ENCODE peak calls at places on chromosomes 6 and 20, in six cellular contexts. W is H9, V is IMR-90, Q is mesenchymal stem cell, M is H1, G is trophoblast cell. O is an unnamed sample.

GRCh38 chr6:148285205-148285604 is 57.4 kb upstream of the SASH1 start:
- DNase-seq in W (no peak), V (no peak), Q (no peak), M (no peak), G (no peak), O (no peak)

GRCh38 chr6:128307671-128308070 is 212.7 kb downstream of the PTPRK start:
- DNase-seq in W (no peak), V (peak), Q (no peak), M (no peak), G (no peak), O (no peak)

GRCh38 chr20:43936805-43937204 is 22.2 kb downstream of the TOX2 start:
- DNase-seq in W (no peak), V (no peak), Q (no peak), M (no peak), G (no peak), O (no peak)

GRCh38 chr6:150971230-150971629 is 105.7 kb downstream of the MTHFD1L start:
- DNase-seq in W (no peak), V (no peak), Q (no peak), M (no peak), G (no peak), O (no peak)

GRCh38 chr6:41967312-41968287 is 26.0 kb upstream of the CCND3 start:
- DNase-seq in W (no peak), V (peak), Q (peak), M (no peak), G (peak), O (no peak)

GRCh38 chr6:54053893-54054391 is 57.3 kb upstream of the MLIP start:
- DNase-seq in W (no peak), V (peak), Q (peak), M (no peak), G (peak), O (no peak)

GRCh38 chr20:46801003-46801702 is 91.7 kb downstream of the SLC2A10 start:
- DNase-seq in W (no peak), V (no peak), Q (no peak), M (no peak), G (peak), O (no peak)

GRCh38 chr6:4258733-4259132 is 123.4 kb upstream of the ECI2 start:
- DNase-seq in W (no peak), V (no peak), Q (no peak), M (no peak), G (no peak), O (no peak)

GRCh38 chr6:113011803-113012202 is 664.7 kb downstream of the RFPL4B start:
- DNase-seq in W (no peak), V (peak), Q (no peak), M (no peak), G (no peak), O (no peak)

GRCh38 chr6:28335564-28336283 is at the start of gene ZSCAN31:
- DNase-seq in W (peak), V (peak), Q (peak), M (peak), G (peak), O (peak)

GRCh38 chr6:29477923-29478450 is 9.8 kb downstream of the MAS1L start:
- DNase-seq in W (no peak), V (no peak), Q (no peak), M (no peak), G (no peak), O (no peak)

GRCh38 chr6:109513571-109514071 is 30.6 kb upstream of the ZBTB24 start:
- DNase-seq in W (no peak), V (peak), Q (peak), M (peak), G (no peak), O (no peak)

GRCh38 chr6:134689676-134690447 is 260.0 kb downstream of the ALDH8A1 start:
- DNase-seq in W (no peak), V (no peak), Q (no peak), M (no peak), G (no peak), O (no peak)

GRCh38 chr20:52130406-52130805 is 61.2 kb downstream of the ZFP64 start:
- DNase-seq in W (no peak), V (peak), Q (peak), M (no peak), G (no peak), O (no peak)

GRCh38 chr6:150336299-150336698 is 32.5 kb upstream of the IYD start:
- DNase-seq in W (no peak), V (peak), Q (no peak), M (no peak), G (peak), O (peak)

GRCh38 chr20:44517454-44517853 is 4.4 kb downstream of the SERINC3 start:
- DNase-seq in W (no peak), V (no peak), Q (no peak), M (no peak), G (no peak), O (no peak)

GRCh38 chr6:20487669-20488375 is 46.4 kb upstream of the CDKAL1 start:
- DNase-seq in W (no peak), V (peak), Q (no peak), M (no peak), G (no peak), O (no peak)

GRCh38 chr6:130680118-130680517 is 147.1 kb upstream of the SMLR1 start:
- DNase-seq in W (no peak), V (peak), Q (no peak), M (no peak), G (no peak), O (no peak)

GRCh38 chr6:135851442-135852271 is at the start of gene PDE7B:
- DNase-seq in W (peak), V (peak), Q (peak), M (peak), G (peak), O (peak)

GRCh38 chr20:36085686-36086267 is 68.8 kb upstream of the EPB41L1 start:
- DNase-seq in W (peak), V (peak), Q (peak), M (no peak), G (peak), O (no peak)

GRCh38 chr6:145669627-145670034 is 65.7 kb downstream of the EPM2A start:
- DNase-seq in W (no peak), V (peak), Q (peak), M (no peak), G (no peak), O (no peak)

GRCh38 chr20:32455901-32456701 is 98.0 kb downstream of the ASXL1 start:
- DNase-seq in W (no peak), V (no peak), Q (no peak), M (no peak), G (no peak), O (no peak)

GRCh38 chr6:109477725-109478124 is 5.3 kb downstream of the ZBTB24 start:
- DNase-seq in W (no peak), V (no peak), Q (no peak), M (no peak), G (no peak), O (no peak)

GRCh38 chr20:62246431-62246830 is 8.1 kb downstream of the OSBPL2 start:
- DNase-seq in W (no peak), V (no peak), Q (no peak), M (no peak), G (no peak), O (no peak)

GRCh38 chr20:26134606-26135005 is 438.0 kb upstream of the ZNF337 start:
- DNase-seq in W (no peak), V (no peak), Q (no peak), M (no peak), G (no peak), O (no peak)

GRCh38 chr6:52284131-52284459 is 447 bp downstream of the MCM3 start:
- DNase-seq in W (peak), V (peak), Q (peak), M (no peak), G (peak), O (peak)

GRCh38 chr6:27726620-27727023 is 185.6 kb downstream of the OR2B2 start:
- DNase-seq in W (peak), V (peak), Q (no peak), M (peak), G (no peak), O (no peak)

GRCh38 chr6:159038914-159039884 is 5.6 kb downstream of the TAGAP start:
- DNase-seq in W (no peak), V (peak), Q (peak), M (no peak), G (no peak), O (no peak)

GRCh38 chr6:104705095-104705707 is 154.5 kb downstream of the HACE1 start:
- DNase-seq in W (no peak), V (peak), Q (peak), M (no peak), G (no peak), O (no peak)

GRCh38 chr6:41546475-41546865 is 289 bp downstream of the FOXP4 start:
- DNase-seq in W (no peak), V (no peak), Q (no peak), M (no peak), G (peak), O (no peak)

GRCh38 chr6:44131880-44132279 is 4.5 kb downstream of the TMEM63B start:
- DNase-seq in W (peak), V (no peak), Q (no peak), M (no peak), G (no peak), O (no peak)

GRCh38 chr6:53042112-53042511 is 23.1 kb upstream of the FBXO9 start:
- DNase-seq in W (no peak), V (peak), Q (peak), M (no peak), G (no peak), O (no peak)

GRCh38 chr6:157800420-157801237 is 22.4 kb upstream of the SNX9 start:
- DNase-seq in W (no peak), V (peak), Q (peak), M (no peak), G (no peak), O (no peak)

GRCh38 chr20:6466065-6466810 is 301.2 kb upstream of the BMP2 start:
- DNase-seq in W (no peak), V (peak), Q (peak), M (no peak), G (no peak), O (no peak)

GRCh38 chr6:30754631-30755030 is 10.3 kb upstream of the IER3 start:
- DNase-seq in W (no peak), V (peak), Q (peak), M (no peak), G (no peak), O (no peak)

GRCh38 chr6:105135056-105135455 is 44.8 kb downstream of the POPDC3 start:
- DNase-seq in W (no peak), V (peak), Q (peak), M (no peak), G (no peak), O (no peak)

GRCh38 chr6:89675949-89676753 is 37.6 kb upstream of the LYRM2 start:
- DNase-seq in W (no peak), V (peak), Q (peak), M (no peak), G (no peak), O (no peak)

GRCh38 chr6:24775520-24776058 is 852 bp downstream of the GMNN start:
- DNase-seq in W (no peak), V (peak), Q (peak), M (no peak), G (peak), O (no peak)

GRCh38 chr6:76264466-76264865 is 192.0 kb upstream of the IMPG1 start:
- DNase-seq in W (no peak), V (no peak), Q (no peak), M (no peak), G (no peak), O (no peak)

GRCh38 chr6:169428532-169428931 is 174.9 kb upstream of the THBS2 start:
- DNase-seq in W (no peak), V (no peak), Q (no peak), M (no peak), G (no peak), O (peak)
- H3K9ac ChIP-seq in W (no peak), V (peak), Q (peak), M (no peak), G (no peak), O (peak)

GRCh38 chr20:54497931-54498718 is 22.7 kb downstream of the DOK5 start:
- DNase-seq in W (no peak), V (no peak), Q (no peak), M (no peak), G (no peak), O (no peak)
- H3K4ac ChIP-seq in W (no peak), V (no peak), Q (no peak), M (no peak), G (no peak), O (no peak)

DNA sequence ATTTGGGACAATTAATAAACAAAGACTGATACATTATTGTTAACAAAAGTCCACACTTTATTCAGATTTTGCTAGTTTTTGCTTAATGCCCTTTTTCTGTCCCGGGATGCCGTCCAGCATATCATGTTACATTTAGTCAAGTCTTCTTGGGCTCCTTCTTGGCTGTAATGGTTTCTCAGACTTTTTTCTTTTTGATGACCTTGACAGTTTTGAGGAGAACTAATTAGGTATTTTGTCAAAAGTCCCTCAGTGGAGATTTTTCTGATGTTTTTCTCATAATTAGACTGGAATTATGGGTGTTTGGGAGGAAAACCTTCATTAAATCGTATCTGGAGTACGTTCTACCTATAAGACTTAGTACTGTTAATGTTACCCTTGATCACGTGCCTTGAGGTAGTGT is 177.2 kb downstream of the MCHR2 start:
- DNase-seq in W (no peak), V (no peak), Q (no peak), M (no peak), G (no peak), O (no peak)
- H3K14ac ChIP-seq in W (no peak), V (no peak), Q (no peak), M (no peak), G (no peak), O (no peak)

DNA sequence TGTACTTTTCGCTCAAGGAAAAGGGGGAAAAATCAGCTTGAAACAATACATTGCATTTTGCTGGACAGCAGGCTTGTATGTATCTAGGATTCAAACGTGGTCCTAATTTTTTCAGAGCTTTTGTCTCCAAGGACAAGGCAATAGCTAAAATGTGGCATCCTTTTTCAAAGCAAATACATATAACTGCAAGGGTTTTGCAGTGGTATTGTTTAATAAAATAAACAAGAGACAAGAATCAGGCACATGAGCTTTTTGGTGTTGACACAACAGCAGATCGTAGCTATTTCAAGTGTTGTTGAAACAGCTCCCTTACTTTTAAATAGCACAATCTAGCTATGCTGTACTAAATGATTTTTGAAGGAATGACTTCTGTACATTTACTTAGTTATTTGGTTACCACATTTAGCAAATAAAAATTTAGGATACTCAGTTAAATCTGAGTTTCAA is 137.0 kb upstream of the HEY2 start:
- DNase-seq in W (no peak), V (no peak), Q (no peak), M (no peak), G (no peak), O (no peak)
- H3K9ac ChIP-seq in W (peak), V (no peak), Q (no peak), M (no peak), G (no peak), O (no peak)

GRCh38 chr20:58647814-58648501 is 3.1 kb upstream of the STX16 start:
- DNase-seq in W (no peak), V (peak), Q (no peak), M (no peak), G (no peak), O (no peak)

GRCh38 chr20:58651548-58651822 is 402 bp downstream of the STX16 start:
- DNase-seq in W (no peak), V (peak), Q (no peak), M (no peak), G (no peak), O (peak)

GRCh38 chr20:58650181-58650775 is 805 bp upstream of the STX16 start:
- DNase-seq in W (peak), V (no peak), Q (no peak), M (no peak), G (no peak), O (peak)

GRCh38 chr20:58650776-58651547 is at the start of gene STX16:
- DNase-seq in W (peak), V (peak), Q (peak), M (peak), G (peak), O (peak)

GRCh38 chr20:58649288-58650180 is 1.5 kb upstream of the STX16 start:
- DNase-seq in W (no peak), V (no peak), Q (no peak), M (no peak), G (no peak), O (peak)
- H3K4ac ChIP-seq in W (no peak), V (peak), Q (peak), M (peak), G (peak), O (peak)

GRCh38 chr6:85997206-85997605 is 354.5 kb upstream of the SYNCRIP start:
- DNase-seq in W (no peak), V (no peak), Q (no peak), M (no peak), G (no peak), O (no peak)

GRCh38 chr6:85995339-85996033 is 352.8 kb upstream of the SYNCRIP start:
- DNase-seq in W (no peak), V (no peak), Q (no peak), M (no peak), G (no peak), O (no peak)

DNA sequence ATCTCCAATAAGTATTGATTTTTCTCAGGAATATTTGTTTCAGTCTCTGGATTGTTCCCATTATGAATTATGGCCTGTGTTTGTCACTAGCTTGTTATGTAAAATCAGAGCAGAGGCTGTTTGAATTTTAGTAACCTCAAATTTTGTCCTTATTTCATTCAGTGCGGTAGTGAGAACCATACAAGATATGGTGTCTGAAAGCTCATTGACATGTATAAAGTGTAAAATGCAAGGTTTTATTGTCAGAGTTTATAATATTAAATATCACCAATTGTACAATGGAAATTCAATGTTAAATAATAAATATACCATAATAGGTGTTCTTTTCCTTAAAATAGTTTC is 353.3 kb upstream of the SYNCRIP start:
- DNase-seq in W (no peak), V (no peak), Q (no peak), M (no peak), G (no peak), O (no peak)
- H3K14ac ChIP-seq in W (no peak), V (no peak), Q (no peak), M (no peak), G (no peak), O (no peak)

DNA sequence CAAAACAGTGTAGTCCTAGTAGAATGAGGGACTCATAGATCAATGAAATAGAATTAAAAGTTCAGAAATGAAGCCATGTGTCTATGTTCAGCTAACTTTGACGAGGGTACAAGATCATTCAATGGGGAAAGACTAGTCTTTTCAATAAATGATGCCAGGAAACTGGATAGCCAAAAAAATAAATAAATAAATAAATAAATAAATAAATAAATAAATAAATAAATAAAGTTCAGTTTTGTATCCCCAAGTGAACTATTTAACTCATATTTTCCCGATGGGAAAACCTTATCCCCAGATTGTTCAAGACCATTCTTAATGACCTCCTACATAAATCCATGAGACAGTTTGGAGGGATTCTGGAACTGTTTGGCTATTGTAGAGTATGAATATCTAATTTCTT is 277.1 kb upstream of the EYS start:
- DNase-seq in W (no peak), V (no peak), Q (no peak), M (no peak), G (no peak), O (no peak)
- H3K9ac ChIP-seq in W (no peak), V (no peak), Q (no peak), M (no peak), G (no peak), O (no peak)

GRCh38 chr6:138691595-138692057 is 81.9 kb upstream of the CCDC28A start:
- DNase-seq in W (peak), V (peak), Q (peak), M (no peak), G (peak), O (peak)

GRCh38 chr6:138690975-138691594 is 82.5 kb upstream of the CCDC28A start:
- DNase-seq in W (no peak), V (peak), Q (peak), M (no peak), G (no peak), O (no peak)

GRCh38 chr6:138695193-138695592 is 78.4 kb upstream of the CCDC28A start:
- DNase-seq in W (no peak), V (no peak), Q (no peak), M (no peak), G (no peak), O (no peak)

GRCh38 chr6:138692058-138692977 is 81.3 kb upstream of the CCDC28A start:
- DNase-seq in W (peak), V (peak), Q (peak), M (no peak), G (peak), O (peak)

DNA sequence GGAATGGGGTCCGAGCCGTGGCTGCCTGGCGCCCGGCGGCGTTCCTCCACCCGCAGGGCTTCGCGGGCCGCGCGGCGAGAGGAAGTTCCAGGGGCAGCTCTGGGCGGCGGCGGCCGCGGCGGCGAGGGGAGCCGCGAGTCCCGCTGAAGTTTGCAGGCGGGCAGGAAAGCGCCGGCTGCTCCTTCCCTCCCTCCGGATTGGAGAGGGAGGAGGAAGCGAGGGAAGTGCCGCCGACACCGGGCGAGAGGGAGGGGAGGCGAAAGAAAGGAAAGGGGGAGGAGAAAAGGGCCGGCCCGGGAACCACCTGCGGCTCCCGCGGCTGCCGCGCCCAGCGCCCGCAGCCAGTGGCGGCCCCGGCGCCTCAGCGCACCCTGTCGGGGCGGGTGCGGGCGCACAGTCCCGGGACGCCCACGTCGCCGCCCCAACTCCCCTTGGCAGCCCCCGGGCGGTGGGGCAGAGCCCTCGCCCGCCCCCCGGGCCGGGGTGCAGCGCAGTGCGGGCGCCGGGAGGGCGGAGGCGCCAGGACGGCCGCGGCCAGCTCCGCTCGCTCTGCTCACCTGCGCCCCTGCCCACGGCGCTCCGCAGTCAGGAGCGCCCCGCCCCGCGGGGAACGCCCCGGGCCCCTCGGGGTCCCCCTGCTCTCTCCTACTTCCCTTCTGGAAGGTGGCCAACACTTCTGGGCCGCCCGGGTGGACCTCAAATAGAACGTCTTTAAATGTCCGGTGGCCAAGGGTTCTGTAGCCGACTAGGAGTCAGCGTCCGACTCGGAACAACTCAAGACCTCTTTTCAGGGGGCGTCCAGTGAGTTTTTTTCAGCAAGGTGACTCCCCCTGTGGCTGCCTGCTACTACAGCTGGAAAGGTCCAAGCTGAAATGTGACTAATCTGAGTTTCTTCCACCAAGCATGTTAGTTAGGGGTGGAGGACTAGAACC is 80.3 kb upstream of the CCDC28A start:
- DNase-seq in W (peak), V (peak), Q (peak), M (peak), G (peak), O (peak)
- H3K4ac ChIP-seq in W (no peak), V (peak), Q (peak), M (no peak), G (peak), O (no peak)

O was measured in neuronal stem cell.